ENCODE peak calls at places on chromosomes 3 and 15, in four cellular contexts. V is germinal center; G is activated CD8-positive, alpha-beta memory T cell treated with anti-CD3 and anti-CD28 coated beads for 48 hours; S is stimulated activated naive CD4-positive, alpha-beta T cell treated with Interleukin-2 at 50 U/mL for 16 hours. M is an unnamed sample.

GRCh38 chr3:63655519-63655918 is 3.0 kb downstream of the SNTN start:
- DNase-seq in V (no peak), G (no peak), S (no peak), M (no peak)

GRCh38 chr3:115624898-115625297 is 1.6 kb downstream of the GAP43 start:
- DNase-seq in V (no peak), G (no peak), S (no peak), M (no peak)

GRCh38 chr15:91942676-91943417 is 89.3 kb downstream of the SLCO3A1 start:
- DNase-seq in V (no peak), G (no peak), S (peak), M (no peak)

GRCh38 chr3:155555479-155556065 is 189.3 kb downstream of the PLCH1 start:
- DNase-seq in V (no peak), G (no peak), S (no peak), M (no peak)

GRCh38 chr15:38555686-38556334 is 8.8 kb downstream of the RASGRP1 start:
- DNase-seq in V (no peak), G (no peak), S (peak), M (peak)

GRCh38 chr3:177703788-177704187 is 506.5 kb upstream of the TBL1XR1 start:
- DNase-seq in V (no peak), G (no peak), S (no peak), M (no peak)

GRCh38 chr15:84810073-84810840 is 6.9 kb upstream of the ALPK3 start:
- DNase-seq in V (no peak), G (no peak), S (no peak), M (no peak)

GRCh38 chr3:167740961-167741587 is 5.6 kb downstream of the SERPINI1 start:
- DNase-seq in V (peak), G (no peak), S (no peak), M (peak)

GRCh38 chr15:34682673-34683072 is 72.1 kb downstream of the GJD2 start:
- DNase-seq in V (no peak), G (no peak), S (no peak), M (no peak)

GRCh38 chr3:171461087-171461917 is 1.1 kb upstream of the TNIK start:
- DNase-seq in V (no peak), G (no peak), S (peak), M (peak)

GRCh38 chr3:152176998-152177397 is 91.7 kb upstream of the MBNL1 start:
- DNase-seq in V (no peak), G (no peak), S (no peak), M (no peak)

GRCh38 chr15:41544650-41545015 is 576 bp upstream of the RPAP1 start:
- DNase-seq in V (no peak), G (no peak), S (no peak), M (no peak)

M was measured in GM10248.